ENCODE peak calls at places on chromosomes 4 and X, in seven cellular contexts. One of them, this sample, is unnamed.

GRCh38 chr4:85825937-85826678 is 351.2 kb downstream of the ARHGAP24 start:
- DNase-seq in uterus: no peak
- DNase-seq in mucosa of descending colon: no peak
- DNase-seq in transverse colon: peak; percentile 24
- DNase-seq in Caco-2: peak; percentile 40
- DNase-seq in CD8-positive, alpha-beta T cell: no peak
- DNase-seq in tibial artery: no peak
- DNase-seq in this sample: no peak

GRCh38 chr4:73902038-73902637 is 32.9 kb downstream of the CXCL1 start:
- DNase-seq in mucosa of descending colon: no peak
- DNase-seq in tibial artery: no peak
- DNase-seq in uterus: no peak
- DNase-seq in CD8-positive, alpha-beta T cell: no peak
- DNase-seq in Caco-2: no peak
- DNase-seq in transverse colon: no peak
- DNase-seq in this sample: no peak

GRCh38 chr4:149031399-149031798 is 589.2 kb upstream of the NR3C2 start:
- DNase-seq in uterus: no peak
- DNase-seq in CD8-positive, alpha-beta T cell: no peak
- DNase-seq in tibial artery: no peak
- DNase-seq in Caco-2: peak; percentile 2
- DNase-seq in mucosa of descending colon: no peak
- DNase-seq in transverse colon: no peak
- DNase-seq in this sample: no peak

GRCh38 chr4:5395781-5396180 is 312.6 kb downstream of the EVC2 start:
- DNase-seq in transverse colon: no peak
- DNase-seq in mucosa of descending colon: no peak
- DNase-seq in CD8-positive, alpha-beta T cell: no peak
- DNase-seq in uterus: no peak
- DNase-seq in tibial artery: no peak
- DNase-seq in Caco-2: no peak
- DNase-seq in this sample: no peak

GRCh38 chrX:69424161-69424560 is 80.0 kb upstream of the NALF2 start:
- DNase-seq in tibial artery: no peak
- DNase-seq in transverse colon: no peak
- DNase-seq in CD8-positive, alpha-beta T cell: no peak
- DNase-seq in Caco-2: no peak
- DNase-seq in uterus: no peak
- DNase-seq in mucosa of descending colon: no peak
- DNase-seq in this sample: no peak

GRCh38 chr4:56999751-57000150 is 21.1 kb downstream of the POLR2B start:
- DNase-seq in mucosa of descending colon: no peak
- DNase-seq in tibial artery: no peak
- DNase-seq in CD8-positive, alpha-beta T cell: no peak
- DNase-seq in uterus: no peak
- DNase-seq in transverse colon: no peak
- DNase-seq in Caco-2: no peak
- DNase-seq in this sample: no peak

GRCh38 chr4:110619001-110619350 is 3.9 kb downstream of the PITX2 start:
- DNase-seq in uterus: no peak
- DNase-seq in CD8-positive, alpha-beta T cell: no peak
- DNase-seq in transverse colon: no peak
- DNase-seq in Caco-2: no peak
- DNase-seq in tibial artery: no peak
- DNase-seq in mucosa of descending colon: no peak
- DNase-seq in this sample: no peak

GRCh38 chr4:149441338-149441737 is 374.3 kb downstream of the IQCM start:
- DNase-seq in CD8-positive, alpha-beta T cell: no peak
- DNase-seq in uterus: no peak
- DNase-seq in Caco-2: no peak
- DNase-seq in tibial artery: no peak
- DNase-seq in mucosa of descending colon: no peak
- DNase-seq in transverse colon: no peak
- DNase-seq in this sample: no peak

GRCh38 chr4:10074767-10075105 is 41.9 kb downstream of the WDR1 start:
- DNase-seq in CD8-positive, alpha-beta T cell: no peak
- DNase-seq in transverse colon: no peak
- DNase-seq in tibial artery: peak; percentile 61
- DNase-seq in Caco-2: peak; percentile 22
- DNase-seq in mucosa of descending colon: no peak
- DNase-seq in uterus: no peak
- DNase-seq in this sample: no peak

GRCh38 chr4:25308761-25309160 is 3.8 kb upstream of the ZCCHC4 start:
- DNase-seq in CD8-positive, alpha-beta T cell: no peak
- DNase-seq in uterus: no peak
- DNase-seq in tibial artery: no peak
- DNase-seq in transverse colon: no peak
- DNase-seq in mucosa of descending colon: no peak
- DNase-seq in Caco-2: no peak
- DNase-seq in this sample: no peak

GRCh38 chrX:24396930-24397277 is 36.5 kb downstream of the SUPT20HL1 start:
- DNase-seq in Caco-2: no peak
- DNase-seq in mucosa of descending colon: no peak
- DNase-seq in uterus: no peak
- DNase-seq in CD8-positive, alpha-beta T cell: no peak
- DNase-seq in transverse colon: no peak
- DNase-seq in tibial artery: no peak
- DNase-seq in this sample: no peak

GRCh38 chrX:87388381-87388780 is 129.2 kb upstream of the KLHL4 start:
- DNase-seq in Caco-2: no peak
- DNase-seq in tibial artery: no peak
- DNase-seq in mucosa of descending colon: no peak
- DNase-seq in uterus: no peak
- DNase-seq in transverse colon: no peak
- DNase-seq in CD8-positive, alpha-beta T cell: no peak
- DNase-seq in this sample: no peak

GRCh38 chrX:119410027-119410819 is 11.1 kb downstream of the SLC25A43 start:
- DNase-seq in tibial artery: peak; percentile 65
- DNase-seq in transverse colon: peak; percentile 80
- DNase-seq in mucosa of descending colon: peak; percentile 82
- DNase-seq in CD8-positive, alpha-beta T cell: no peak
- DNase-seq in Caco-2: peak; percentile 83
- DNase-seq in uterus: peak; percentile 58
- DNase-seq in this sample: no peak

GRCh38 chr4:72473434-72473900 is 95.6 kb downstream of the ADAMTS3 start:
- DNase-seq in uterus: no peak
- DNase-seq in tibial artery: no peak
- DNase-seq in Caco-2: no peak
- DNase-seq in mucosa of descending colon: no peak
- DNase-seq in transverse colon: no peak
- DNase-seq in CD8-positive, alpha-beta T cell: no peak
- DNase-seq in this sample: no peak

GRCh38 chrX:1902901-1903379 is 288.1 kb downstream of the ASMT start:
- DNase-seq in mucosa of descending colon: no peak
- DNase-seq in uterus: no peak
- DNase-seq in tibial artery: no peak
- DNase-seq in CD8-positive, alpha-beta T cell: no peak
- DNase-seq in transverse colon: no peak
- DNase-seq in Caco-2: no peak
- DNase-seq in this sample: no peak

GRCh38 chr4:147610666-147611065 is 6.5 kb upstream of the TMEM184C start:
- DNase-seq in Caco-2: no peak
- DNase-seq in mucosa of descending colon: no peak
- DNase-seq in uterus: no peak
- DNase-seq in tibial artery: no peak
- DNase-seq in CD8-positive, alpha-beta T cell: no peak
- DNase-seq in transverse colon: no peak
- DNase-seq in this sample: no peak

GRCh38 chr4:80186666-80187065 is 10.6 kb upstream of the PRDM8 start:
- DNase-seq in mucosa of descending colon: no peak
- DNase-seq in tibial artery: no peak
- DNase-seq in Caco-2: no peak
- DNase-seq in transverse colon: no peak
- DNase-seq in uterus: no peak
- DNase-seq in CD8-positive, alpha-beta T cell: no peak
- DNase-seq in this sample: no peak

GRCh38 chr4:7480423-7480822 is 45.7 kb upstream of the PSAPL1 start:
- DNase-seq in tibial artery: no peak
- DNase-seq in mucosa of descending colon: no peak
- DNase-seq in CD8-positive, alpha-beta T cell: no peak
- DNase-seq in transverse colon: no peak
- DNase-seq in uterus: no peak
- DNase-seq in Caco-2: no peak
- DNase-seq in this sample: no peak

GRCh38 chr4:7485096-7485495 is 50.4 kb upstream of the PSAPL1 start:
- DNase-seq in tibial artery: no peak
- DNase-seq in uterus: no peak
- DNase-seq in transverse colon: no peak
- DNase-seq in mucosa of descending colon: no peak
- DNase-seq in Caco-2: no peak
- DNase-seq in CD8-positive, alpha-beta T cell: no peak
- DNase-seq in this sample: no peak

GRCh38 chr4:7477695-7478094 is 43.0 kb upstream of the PSAPL1 start:
- DNase-seq in tibial artery: no peak
- DNase-seq in transverse colon: no peak
- DNase-seq in mucosa of descending colon: no peak
- DNase-seq in Caco-2: no peak
- DNase-seq in uterus: no peak
- DNase-seq in CD8-positive, alpha-beta T cell: no peak
- DNase-seq in this sample: no peak

GRCh38 chr4:7478665-7479064 is 43.9 kb upstream of the PSAPL1 start:
- DNase-seq in mucosa of descending colon: no peak
- DNase-seq in transverse colon: no peak
- DNase-seq in CD8-positive, alpha-beta T cell: no peak
- DNase-seq in uterus: no peak
- DNase-seq in tibial artery: no peak
- DNase-seq in Caco-2: no peak
- DNase-seq in this sample: no peak

DNA sequence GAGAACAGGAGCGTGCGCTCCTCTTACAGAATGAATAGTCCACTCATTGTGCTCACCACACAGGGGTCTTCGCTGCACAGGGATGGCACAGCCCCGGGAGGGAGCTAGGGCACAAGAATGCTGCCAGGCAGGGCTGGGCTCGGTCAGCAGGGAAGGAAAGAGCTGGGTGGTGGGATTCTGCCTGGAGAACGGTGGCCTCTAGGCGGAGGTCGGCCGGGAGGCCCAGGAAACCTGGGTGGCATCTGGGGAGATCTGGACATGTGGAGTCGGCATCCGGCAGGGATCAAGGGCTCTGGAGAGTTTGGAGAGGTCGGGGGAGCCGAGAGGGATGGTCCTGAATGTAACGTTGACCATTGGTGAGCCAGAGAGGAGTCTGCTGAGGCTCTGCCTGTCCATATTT is 46.5 kb upstream of the PSAPL1 start:
- DNase-seq in mucosa of descending colon: no peak
- DNase-seq in uterus: no peak
- DNase-seq in tibial artery: no peak
- DNase-seq in transverse colon: no peak
- DNase-seq in CD8-positive, alpha-beta T cell: no peak
- DNase-seq in Caco-2: no peak
- DNase-seq in this sample: no peak
- TF ChIP-seq CTCF in mucosa of descending colon: no peak
- TF ChIP-seq CTCF in uterus: no peak
- TF ChIP-seq CTCF in tibial artery: no peak
- TF ChIP-seq CTCF in transverse colon: no peak
- TF ChIP-seq CTCF in CD8-positive, alpha-beta T cell: no peak
- TF ChIP-seq CTCF in Caco-2: no peak
- TF ChIP-seq CTCF in this sample: no peak

GRCh38 chr4:41539711-41540110 is 1.8 kb downstream of the LIMCH1 start:
- DNase-seq in tibial artery: no peak
- DNase-seq in transverse colon: no peak
- DNase-seq in mucosa of descending colon: no peak
- DNase-seq in Caco-2: no peak
- DNase-seq in uterus: no peak
- DNase-seq in CD8-positive, alpha-beta T cell: no peak
- DNase-seq in this sample: no peak

GRCh38 chr4:41535911-41536361 is 2.0 kb upstream of the LIMCH1 start:
- DNase-seq in CD8-positive, alpha-beta T cell: no peak
- DNase-seq in uterus: no peak
- DNase-seq in Caco-2: no peak
- DNase-seq in mucosa of descending colon: no peak
- DNase-seq in transverse colon: no peak
- DNase-seq in tibial artery: no peak
- DNase-seq in this sample: no peak

GRCh38 chr4:41538887-41539498 is 1.0 kb downstream of the LIMCH1 start:
- DNase-seq in transverse colon: no peak
- DNase-seq in CD8-positive, alpha-beta T cell: no peak
- DNase-seq in tibial artery: no peak
- DNase-seq in mucosa of descending colon: no peak
- DNase-seq in uterus: no peak
- DNase-seq in Caco-2: no peak
- DNase-seq in this sample: no peak

GRCh38 chr4:41537267-41537890 is 578 bp upstream of the LIMCH1 start:
- DNase-seq in transverse colon: no peak
- DNase-seq in tibial artery: no peak
- DNase-seq in uterus: no peak
- DNase-seq in mucosa of descending colon: no peak
- DNase-seq in CD8-positive, alpha-beta T cell: no peak
- DNase-seq in Caco-2: no peak
- DNase-seq in this sample: no peak

DNA sequence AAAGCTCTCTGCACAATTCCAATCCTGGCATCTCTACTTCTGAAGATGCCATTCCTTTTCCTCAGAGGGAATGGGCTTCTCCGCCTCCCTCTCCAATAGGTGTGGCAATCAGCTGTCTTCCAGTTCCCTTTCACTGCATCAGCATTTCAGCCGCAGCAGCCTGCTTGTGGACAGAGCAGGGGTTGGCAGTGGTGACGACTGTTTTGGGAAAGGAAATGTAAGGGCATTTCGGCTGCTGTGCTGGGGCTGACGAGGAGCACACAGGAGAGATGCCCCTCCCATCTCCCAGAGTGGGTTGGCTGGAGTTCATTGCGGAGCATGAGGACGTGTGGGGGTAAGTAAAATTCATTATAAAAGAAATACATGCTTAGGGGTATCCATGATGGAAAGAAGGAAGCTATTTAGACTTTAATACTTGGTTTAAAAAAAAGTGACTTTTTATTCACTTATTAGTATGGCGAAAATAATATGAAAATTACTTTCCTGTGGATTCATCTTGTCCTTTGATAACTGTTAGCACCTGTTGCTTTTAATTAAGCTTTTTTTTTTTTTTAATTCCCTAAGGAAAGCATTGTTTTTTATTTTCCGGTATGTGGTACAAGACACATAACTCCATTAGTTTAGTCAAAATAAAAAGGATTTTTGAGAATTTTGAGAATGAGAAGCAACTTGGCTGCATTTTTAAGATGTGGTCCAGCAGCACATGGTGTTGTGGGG is at the start of gene LIMCH1:
- DNase-seq in Caco-2: no peak
- DNase-seq in tibial artery: peak; percentile 91
- DNase-seq in CD8-positive, alpha-beta T cell: no peak
- DNase-seq in mucosa of descending colon: peak; percentile 50
- DNase-seq in uterus: peak; percentile 19
- DNase-seq in transverse colon: peak; percentile 11
- DNase-seq in this sample: peak; percentile 65
- H3K4me1 ChIP-seq in Caco-2: peaks cover 16% of the 10 kb centered on the region
- H3K4me1 ChIP-seq in tibial artery: peaks cover 46% of the 10 kb centered on the region
- H3K4me1 ChIP-seq in CD8-positive, alpha-beta T cell: no peaks in the 10 kb centered on the region
- H3K4me1 ChIP-seq in mucosa of descending colon: no peaks in the 10 kb centered on the region
- H3K4me1 ChIP-seq in uterus: no peaks in the 10 kb centered on the region
- H3K4me1 ChIP-seq in transverse colon: no peaks in the 10 kb centered on the region
- H3K4me1 ChIP-seq in this sample: peaks cover 53% of the 10 kb centered on the region

GRCh38 chrX:129678176-129678880 is 23.6 kb upstream of the APLN start:
- DNase-seq in tibial artery: peak; percentile 75
- DNase-seq in uterus: peak; percentile 27
- DNase-seq in transverse colon: peak; percentile 61
- DNase-seq in mucosa of descending colon: peak; percentile 64
- DNase-seq in CD8-positive, alpha-beta T cell: peak; percentile 21
- DNase-seq in Caco-2: peak; percentile 24
- DNase-seq in this sample: no peak
- TF ChIP-seq CTCF in tibial artery: peak; percentile 32
- TF ChIP-seq CTCF in uterus: no peak
- TF ChIP-seq CTCF in transverse colon: peak; percentile 32
- TF ChIP-seq CTCF in mucosa of descending colon: no peak
- TF ChIP-seq CTCF in CD8-positive, alpha-beta T cell: peak; percentile 26
- TF ChIP-seq CTCF in Caco-2: no peak
- TF ChIP-seq CTCF in this sample: peak; percentile 35

GRCh38 chrX:109710181-109710580 is 22.9 kb downstream of the ACSL4 start:
- DNase-seq in CD8-positive, alpha-beta T cell: no peak
- DNase-seq in uterus: no peak
- DNase-seq in tibial artery: no peak
- DNase-seq in transverse colon: no peak
- DNase-seq in mucosa of descending colon: no peak
- DNase-seq in Caco-2: no peak
- DNase-seq in this sample: no peak
- H3K4me1 ChIP-seq in CD8-positive, alpha-beta T cell: peaks cover 19% of the 10 kb centered on the region
- H3K4me1 ChIP-seq in uterus: no peaks in the 10 kb centered on the region
- H3K4me1 ChIP-seq in tibial artery: peaks cover 8% of the 10 kb centered on the region
- H3K4me1 ChIP-seq in transverse colon: no peaks in the 10 kb centered on the region
- H3K4me1 ChIP-seq in mucosa of descending colon: no peaks in the 10 kb centered on the region
- H3K4me1 ChIP-seq in Caco-2: peaks cover 3% of the 10 kb centered on the region
- H3K4me1 ChIP-seq in this sample: peaks cover 27% of the 10 kb centered on the region

This sample was measured in thoracic aorta.